ENCODE peak calls at places on chromosomes 13 and 19, in four cellular contexts. K is tibial nerve, P is sigmoid colon, N is neural progenitor cell. J is an unnamed sample. For H3K27me3, the result is how much of the 10 kb centered on the place peaks cover.

GRCh38 chr19:38701455-38702063 is 42.7 kb downstream of the CAPN12 start:
- DNase-seq in K (no peak), P (no peak), N (no peak), J (no peak)

GRCh38 chr13:42574011-42574410 is at the start of gene TNFSF11:
- DNase-seq in K (no peak), P (no peak), N (peak), J (no peak)

GRCh38 chr19:3175761-3176714 is 2.5 kb upstream of the S1PR4 start:
- DNase-seq in K (no peak), P (no peak), N (no peak), J (no peak)

GRCh38 chr19:54502518-54503048 is at the start of gene LAIR2:
- DNase-seq in K (no peak), P (no peak), N (no peak), J (no peak)

GRCh38 chr13:33487575-33488243 is 202.2 kb upstream of the STARD13 start:
- DNase-seq in K (no peak), P (no peak), N (peak), J (no peak)

GRCh38 chr13:90105881-90106496 is 1241.5 kb upstream of the MIR17HG start:
- DNase-seq in K (no peak), P (no peak), N (no peak), J (no peak)

GRCh38 chr19:32622002-32622401 is 41.0 kb downstream of the PDCD5 start:
- DNase-seq in K (no peak), P (no peak), N (no peak), J (no peak)

GRCh38 chr13:29892149-29892548 is 41.7 kb upstream of the UBL3 start:
- DNase-seq in K (no peak), P (no peak), N (no peak), J (no peak)

GRCh38 chr19:10919352-10920287 is 8.8 kb downstream of the YIPF2 start:
- DNase-seq in K (no peak), P (no peak), N (no peak), J (no peak)

GRCh38 chr19:39409886-39410619 is 2.4 kb upstream of the PLEKHG2 start:
- DNase-seq in K (peak), P (peak), N (peak), J (peak)

GRCh38 chr13:25215253-25215575 is 43.1 kb upstream of the AMER2 start:
- DNase-seq in K (no peak), P (no peak), N (no peak), J (no peak)

GRCh38 chr13:77696006-77696862 is 1.3 kb upstream of the SLAIN1 start:
- DNase-seq in K (no peak), P (no peak), N (peak), J (no peak)

GRCh38 chr13:42328672-42329071 is 56.7 kb downstream of the AKAP11 start:
- DNase-seq in K (no peak), P (no peak), N (no peak), J (no peak)

GRCh38 chr19:14363203-14364097 is 17.8 kb upstream of the ADGRE5 start:
- DNase-seq in K (no peak), P (peak), N (peak), J (peak)

GRCh38 chr19:17724655-17725054 is 5.4 kb downstream of the MAP1S start:
- DNase-seq in K (no peak), P (no peak), N (no peak), J (no peak)

GRCh38 chr19:55082023-55082851 is 6.6 kb downstream of the EPS8L1 start:
- DNase-seq in K (no peak), P (no peak), N (peak), J (peak)

GRCh38 chr19:12636631-12637030 is 25.9 kb downstream of the ZNF791 start:
- DNase-seq in K (no peak), P (no peak), N (no peak), J (no peak)

GRCh38 chr13:110226051-110226562 is 80.8 kb downstream of the COL4A1 start:
- DNase-seq in K (no peak), P (no peak), N (no peak), J (no peak)

GRCh38 chr19:37817180-37817911 is 38.0 kb upstream of the ZNF573 start:
- DNase-seq in K (peak), P (peak), N (peak), J (peak)

GRCh38 chr13:94706101-94706853 is 6.1 kb downstream of the SOX21 start:
- DNase-seq in K (no peak), P (no peak), N (peak), J (no peak)
- H3K27me3 ChIP-seq in K (half or more), P (half or more), N (under half), J (half or more)

DNA sequence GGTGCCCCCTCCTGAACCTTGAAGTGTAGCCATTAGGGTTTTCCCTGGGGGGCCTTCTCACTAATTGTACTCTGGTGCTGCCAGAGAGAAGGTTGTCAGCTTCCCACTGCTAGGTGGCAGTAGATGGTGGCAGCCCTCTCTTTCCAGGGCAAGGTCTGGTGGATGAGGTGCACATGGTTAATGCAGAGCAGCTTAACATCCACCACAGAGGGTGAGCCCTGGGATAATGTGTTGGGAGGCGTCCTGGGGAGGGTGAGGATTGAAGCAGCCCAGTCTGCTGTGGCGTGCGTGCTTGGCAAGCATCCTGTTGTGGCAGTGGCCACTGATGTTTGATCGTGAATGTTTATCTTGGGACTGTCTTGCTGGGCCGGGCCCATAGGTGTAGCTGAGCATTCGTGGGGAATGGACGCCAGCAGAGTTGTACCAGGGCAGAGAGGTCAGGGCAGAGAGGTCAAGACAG is 5.8 kb downstream of the EGLN2 start:
- DNase-seq in K (no peak), P (no peak), N (no peak), J (no peak)
- TF ChIP-seq CTCF in K (no peak), P (no peak), N (peak), J (no peak)

DNA sequence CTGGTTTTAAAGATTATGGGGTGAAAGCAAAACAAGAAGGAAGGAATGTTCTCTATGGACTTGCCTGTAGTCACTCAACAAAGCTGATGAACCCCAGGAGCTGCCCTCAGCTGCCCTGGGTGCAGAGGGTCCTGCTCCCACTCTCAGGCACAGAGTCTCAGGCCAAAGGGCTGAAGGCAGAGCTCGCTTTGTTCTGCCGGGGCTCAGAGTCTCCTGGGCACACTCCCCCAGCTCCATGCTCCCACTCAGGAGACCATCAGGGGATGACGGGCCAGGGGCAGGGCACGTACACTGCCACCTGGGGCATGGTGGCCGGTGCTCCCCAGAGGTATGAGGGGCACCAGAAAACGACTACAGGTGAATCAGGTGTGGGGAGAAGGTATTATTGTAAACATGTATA is 46.8 kb upstream of the SPACA7 start:
- DNase-seq in K (no peak), P (no peak), N (no peak), J (no peak)
- H3K27me3 ChIP-seq in K (under half), P (under half), N (under half), J (half or more)

DNA sequence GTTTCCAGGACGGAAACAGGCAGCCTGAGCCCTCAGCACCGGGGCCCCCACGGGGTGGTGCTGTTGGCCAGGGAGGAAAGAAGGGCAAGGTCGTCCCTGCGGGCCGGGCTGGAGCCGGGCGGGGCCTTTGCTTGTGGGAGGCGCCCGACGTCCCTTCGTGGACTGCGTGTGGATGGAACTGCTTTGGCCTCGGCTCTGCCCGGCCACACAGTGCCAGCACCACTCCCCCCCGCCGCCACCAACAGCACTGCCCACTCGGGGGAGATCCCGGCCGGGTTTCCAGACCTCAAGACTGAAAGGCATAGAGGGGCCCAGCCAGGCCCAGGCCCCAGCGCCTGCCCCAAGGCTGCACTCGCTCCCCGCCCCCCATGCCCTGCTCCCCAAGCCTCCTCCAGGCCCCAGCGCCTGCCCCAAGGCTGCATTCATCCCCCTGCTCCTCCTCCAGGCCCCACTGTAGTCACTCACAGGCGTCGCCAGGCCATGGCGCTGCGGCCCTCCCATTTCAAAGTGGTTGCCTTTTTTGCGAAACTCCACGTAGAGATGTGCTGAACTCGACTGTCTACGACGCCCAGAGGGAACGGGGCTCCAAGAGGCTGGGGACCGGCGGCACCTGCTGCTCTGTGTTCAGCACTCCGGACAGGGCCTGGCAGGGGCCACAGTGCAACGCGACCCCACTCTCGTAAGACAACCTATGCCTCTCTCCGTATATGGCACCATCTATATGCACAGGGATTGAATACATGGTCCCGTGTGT is 22.5 kb downstream of the C13orf46 start:
- DNase-seq in K (peak), P (peak), N (peak), J (peak)
- TF ChIP-seq CTCF in K (peak), P (peak), N (peak), J (peak)

DNA sequence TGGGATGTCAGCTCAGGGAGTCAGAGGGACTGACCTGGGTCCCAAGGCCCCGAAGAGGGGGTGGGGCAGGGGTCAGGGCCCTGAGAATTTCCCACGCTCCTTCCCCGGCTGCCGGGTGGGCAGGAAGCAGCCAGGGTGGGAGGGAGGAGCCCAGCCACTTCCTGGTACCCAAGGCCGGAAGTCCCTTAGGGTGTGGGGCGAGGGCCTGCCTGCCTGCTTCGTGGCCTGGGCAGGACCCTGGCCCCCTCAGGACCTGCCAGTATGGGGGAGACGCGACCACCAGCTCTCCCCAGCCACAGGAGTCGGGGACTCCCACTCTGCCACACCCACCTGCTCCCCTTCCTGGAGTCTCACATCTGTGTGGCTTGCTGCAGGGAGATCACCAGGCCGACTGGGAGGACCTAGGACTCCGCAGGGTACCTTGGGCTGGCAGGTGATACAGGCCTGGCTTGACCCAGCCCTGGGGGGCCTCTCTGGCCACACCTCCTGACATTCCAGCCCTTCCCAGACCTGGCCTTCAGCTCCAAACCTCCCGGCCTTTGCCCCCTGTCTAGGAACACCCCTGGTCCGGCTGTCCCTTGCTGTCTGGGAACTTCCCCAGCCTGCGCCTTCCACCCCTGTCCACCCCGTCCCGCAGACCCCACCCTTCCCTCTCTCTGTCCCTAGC is 9.8 kb upstream of the CIRBP start:
- DNase-seq in K (peak), P (peak), N (peak), J (peak)
- H3K27me3 ChIP-seq in K (under half), P (under half), N (under half), J (under half)

GRCh38 chr19:30682576-30683536 is 310.7 kb downstream of the ZNF536 start:
- DNase-seq in K (peak), P (peak), N (peak), J (peak)
- TF ChIP-seq CTCF in K (peak), P (peak), N (peak), J (peak)

GRCh38 chr13:112951674-112952371 is 17.2 kb upstream of the MCF2L start:
- DNase-seq in K (no peak), P (peak), N (no peak), J (no peak)
- H3K27me3 ChIP-seq in K (under half), P (under half), N (under half), J (under half)

GRCh38 chr13:37811441-37811840 is 58.1 kb downstream of the TRPC4 start:
- DNase-seq in K (no peak), P (no peak), N (no peak), J (no peak)

GRCh38 chr13:37806666-37807065 is 62.9 kb downstream of the TRPC4 start:
- DNase-seq in K (no peak), P (no peak), N (no peak), J (no peak)
- TF ChIP-seq CTCF in K (no peak), P (no peak), N (peak), J (no peak)

GRCh38 chr19:7916908-7917291 is 2.3 kb downstream of the TGFBR3L start:
- DNase-seq in K (no peak), P (no peak), N (no peak), J (no peak)

GRCh38 chr19:7915250-7916136 is 863 bp downstream of the TGFBR3L start:
- DNase-seq in K (no peak), P (no peak), N (no peak), J (no peak)

GRCh38 chr19:7917292-7918061 is 2.7 kb upstream of the SNAPC2 start:
- DNase-seq in K (no peak), P (no peak), N (peak), J (no peak)

GRCh38 chr19:7914598-7915045 is at the start of gene TGFBR3L:
- DNase-seq in K (no peak), P (no peak), N (no peak), J (no peak)

GRCh38 chr19:7916137-7916907 is 1.7 kb downstream of the TGFBR3L start:
- DNase-seq in K (no peak), P (no peak), N (peak), J (no peak)
- H3K27me3 ChIP-seq in K (under half), P (half or more), N (half or more), J (half or more)

DNA sequence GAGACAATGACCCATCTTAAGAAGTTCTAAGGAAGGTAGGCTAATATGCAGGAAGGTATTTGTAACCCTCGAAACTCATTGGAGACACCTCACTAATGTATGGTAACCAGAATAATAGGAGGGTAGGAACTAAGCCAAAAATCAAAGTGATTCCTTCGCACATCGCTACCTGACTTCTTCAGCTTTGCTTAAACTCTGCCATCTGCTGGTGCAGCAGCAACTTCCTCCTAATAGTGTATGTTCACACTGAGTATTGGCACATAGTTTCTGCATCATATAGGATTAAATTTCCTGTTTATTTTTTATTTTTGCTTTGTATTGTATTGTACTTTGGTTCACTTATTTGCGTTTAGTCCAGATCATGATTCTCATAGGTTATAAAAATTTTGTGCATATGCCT is 676.2 kb downstream of the GPC5 start:
- DNase-seq in K (no peak), P (no peak), N (peak), J (no peak)
- TF ChIP-seq CTCF in K (no peak), P (peak), N (peak), J (peak)

J was measured in heart right ventricle.